ENCODE peak calls at places on chromosomes 11 and 22, in four cellular contexts. Q is adrenal gland, P is sigmoid colon, U is HCT116. D is an unnamed sample. For H3K4me1, the result is how much of the 10 kb centered on the place peaks cover.

GRCh38 chr11:27205269-27205668 is 157.7 kb downstream of the CCDC34 start:
- DNase-seq in Q (no peak), P (no peak), U (no peak), D (no peak)

GRCh38 chr11:86919557-86920210 is 35.5 kb downstream of the FZD4 start:
- DNase-seq in Q (no peak), P (no peak), U (peak), D (no peak)

GRCh38 chr11:73200256-73200655 is 17.8 kb upstream of the P2RY2 start:
- DNase-seq in Q (no peak), P (peak), U (no peak), D (no peak)

GRCh38 chr22:25998118-25998775 is 171.0 kb upstream of the SEZ6L start:
- DNase-seq in Q (no peak), P (no peak), U (no peak), D (no peak)

GRCh38 chr11:63552921-63553320 is 10.3 kb downstream of the PLAAT2 start:
- DNase-seq in Q (no peak), P (peak), U (no peak), D (no peak)

GRCh38 chr11:126307706-126308105 is 3.8 kb downstream of the DCPS start:
- DNase-seq in Q (no peak), P (no peak), U (no peak), D (no peak)

GRCh38 chr11:10387209-10388083 is 67.6 kb upstream of the AMPD3 start:
- DNase-seq in Q (no peak), P (peak), U (no peak), D (no peak)

GRCh38 chr11:117767071-117767470 is 29.9 kb downstream of the DSCAML1 start:
- DNase-seq in Q (no peak), P (no peak), U (no peak), D (no peak)

GRCh38 chr22:21866821-21867527 is 471 bp downstream of the MAPK1 start:
- DNase-seq in Q (peak), P (peak), U (no peak), D (no peak)

GRCh38 chr11:4881860-4882500 is at the start of gene OR51T1:
- DNase-seq in Q (no peak), P (no peak), U (no peak), D (no peak)

GRCh38 chr11:107665016-107665415 is 46.8 kb downstream of the SLN start:
- DNase-seq in Q (no peak), P (no peak), U (no peak), D (no peak)

GRCh38 chr11:58905141-58905715 is 34.1 kb upstream of the GLYATL1 start:
- DNase-seq in Q (no peak), P (no peak), U (no peak), D (no peak)

GRCh38 chr11:77129841-77130756 is 2.1 kb downstream of the MYO7A start:
- DNase-seq in Q (no peak), P (no peak), U (no peak), D (no peak)

GRCh38 chr22:24772493-24773220 is 1.9 kb downstream of the PIWIL3 start:
- DNase-seq in Q (no peak), P (no peak), U (peak), D (peak)

GRCh38 chr11:43278302-43278956 is 33.4 kb upstream of the API5 start:
- DNase-seq in Q (no peak), P (no peak), U (peak), D (no peak)

GRCh38 chr11:65493367-65494176 is 5.3 kb upstream of the MALAT1 start:
- DNase-seq in Q (peak), P (peak), U (peak), D (peak)

GRCh38 chr11:9004310-9004945 is 627 bp upstream of the NRIP3 start:
- DNase-seq in Q (peak), P (no peak), U (no peak), D (peak)

GRCh38 chr11:113736323-113736722 is 30.2 kb upstream of the TMPRSS5 start:
- DNase-seq in Q (no peak), P (no peak), U (no peak), D (no peak)

GRCh38 chr11:87722756-87723599 is 452.3 kb downstream of the RAB38 start:
- DNase-seq in Q (no peak), P (no peak), U (no peak), D (no peak)

GRCh38 chr11:95067828-95068244 is 1.1 kb downstream of the SRSF8 start:
- DNase-seq in Q (peak), P (no peak), U (no peak), D (no peak)

GRCh38 chr22:48885271-48885918 is 942.3 kb downstream of the BRD1 start:
- DNase-seq in Q (no peak), P (peak), U (no peak), D (no peak)

GRCh38 chr11:108718466-108718865 is 53.6 kb downstream of the DDX10 start:
- DNase-seq in Q (no peak), P (no peak), U (no peak), D (no peak)

GRCh38 chr11:127000291-127000968 is at the start of gene KIRREL3:
- DNase-seq in Q (no peak), P (no peak), U (no peak), D (no peak)

GRCh38 chr11:1194231-1194976 is 28.5 kb upstream of the MUC5B start:
- DNase-seq in Q (no peak), P (peak), U (no peak), D (no peak)

GRCh38 chr11:57116654-57117053 is 65.1 kb upstream of the LRRC55 start:
- DNase-seq in Q (peak), P (no peak), U (peak), D (peak)

GRCh38 chr11:61138940-61139339 is 22.3 kb downstream of the VPS37C start:
- DNase-seq in Q (no peak), P (peak), U (no peak), D (no peak)

GRCh38 chr11:1705121-1706052 is 8.4 kb downstream of the KRTAP5-6 start:
- DNase-seq in Q (no peak), P (no peak), U (no peak), D (peak)

GRCh38 chr11:68038718-68039525 is at the start of gene TCIRG1:
- DNase-seq in Q (peak), P (peak), U (peak), D (peak)

GRCh38 chr11:76240666-76241065 is 34.4 kb upstream of the WNT11 start:
- DNase-seq in Q (no peak), P (no peak), U (no peak), D (no peak)

GRCh38 chr11:123434262-123434661 is 4.2 kb downstream of the GRAMD1B start:
- DNase-seq in Q (no peak), P (no peak), U (peak), D (no peak)

GRCh38 chr11:75850787-75851186 is 35.8 kb downstream of the UVRAG start:
- DNase-seq in Q (no peak), P (no peak), U (no peak), D (no peak)

GRCh38 chr22:23395476-23396361 is 184.4 kb downstream of the IGLL1 start:
- DNase-seq in Q (no peak), P (peak), U (no peak), D (no peak)

GRCh38 chr11:94507485-94507884 is 4.8 kb upstream of the C11orf97 start:
- DNase-seq in Q (no peak), P (no peak), U (no peak), D (no peak)

GRCh38 chr11:46359936-46360335 is 12.7 kb downstream of the DGKZ start:
- DNase-seq in Q (no peak), P (no peak), U (no peak), D (no peak)

GRCh38 chr11:130612291-130612802 is 163.9 kb downstream of the ADAMTS15 start:
- DNase-seq in Q (no peak), P (no peak), U (no peak), D (peak)

GRCh38 chr11:1877211-1878133 is 14.2 kb downstream of the PRR33 start:
- DNase-seq in Q (peak), P (peak), U (no peak), D (peak)

GRCh38 chr11:59901306-59901705 is 22.7 kb downstream of the OOSP3 start:
- DNase-seq in Q (no peak), P (no peak), U (peak), D (peak)

GRCh38 chr11:33802414-33802950 is 28.2 kb upstream of the FBXO3 start:
- DNase-seq in Q (peak), P (peak), U (peak), D (peak)
- H3K27ac ChIP-seq in Q (no peak), P (no peak), U (no peak), D (no peak)

DNA sequence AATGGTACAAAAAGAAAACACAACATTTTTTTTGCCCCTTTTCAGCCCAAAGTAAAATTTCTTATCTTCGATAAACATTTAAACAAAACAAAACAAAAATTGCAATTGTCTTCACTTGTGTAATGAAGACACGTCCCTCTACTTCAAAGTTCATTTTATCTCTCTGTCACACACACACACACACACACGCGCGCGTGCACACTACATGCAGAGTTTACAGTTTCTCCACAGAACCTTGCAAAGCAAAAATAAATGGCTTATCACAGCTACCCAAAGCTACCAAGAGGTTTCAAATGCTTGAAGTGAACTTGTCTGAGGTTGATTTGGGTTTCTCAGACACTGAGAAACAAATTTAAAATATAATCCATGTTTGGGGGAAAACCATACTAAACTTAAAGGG is 72.3 kb downstream of the ETS1 start:
- DNase-seq in Q (no peak), P (no peak), U (no peak), D (no peak)
- H3K4me1 ChIP-seq in Q (under half), P (under half), U (under half), D (under half)

GRCh38 chr11:20388096-20389055 is 860 bp downstream of the PRMT3 start:
- DNase-seq in Q (no peak), P (no peak), U (no peak), D (peak)

DNA sequence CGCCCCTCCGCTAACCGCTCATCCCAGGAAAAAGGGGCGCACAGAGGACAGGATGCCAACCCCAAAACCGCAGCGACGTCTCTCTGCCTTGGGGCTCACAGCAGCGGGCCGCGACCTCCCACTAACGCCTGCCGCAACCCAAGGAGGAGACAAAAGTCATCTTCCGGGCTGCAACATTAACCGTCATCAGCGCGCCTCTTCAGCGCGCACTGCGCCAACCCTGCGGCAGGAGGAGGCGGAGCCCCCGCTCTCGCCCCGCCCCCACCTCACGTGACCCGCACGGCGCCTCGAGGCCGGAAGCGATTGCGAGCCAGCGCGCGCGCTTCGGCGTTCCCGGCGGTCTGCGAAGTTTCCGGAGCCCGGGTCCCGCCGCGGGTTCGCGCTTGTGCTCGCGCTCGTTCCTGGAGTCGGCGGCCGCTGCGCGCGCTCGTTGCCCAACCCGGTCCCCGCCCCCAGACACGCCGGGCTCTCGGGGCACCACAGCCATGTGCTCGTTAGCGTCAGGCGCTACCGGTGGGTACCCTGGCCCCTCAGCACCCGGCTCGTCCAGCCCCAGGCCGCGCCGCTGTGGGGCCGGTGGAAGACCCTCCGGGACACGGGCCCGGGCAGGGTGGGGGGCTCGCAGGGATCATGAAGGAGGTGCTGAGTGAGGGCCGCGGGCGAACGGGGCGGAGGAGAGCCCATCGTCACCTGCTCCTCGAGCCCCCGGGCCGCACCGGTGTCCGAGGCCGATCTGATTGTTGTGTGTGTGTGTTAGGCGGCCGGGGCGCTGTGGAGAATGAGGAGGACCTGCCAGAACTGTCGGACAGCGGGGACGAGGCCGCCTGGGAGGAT is at the start of gene PRMT3:
- DNase-seq in Q (peak), P (peak), U (peak), D (peak)
- TF ChIP-seq CTCF in Q (no peak), P (peak), U (peak), D (peak)

GRCh38 chr22:33272180-33272579 is 214.0 kb upstream of the SYN3 start:
- DNase-seq in Q (no peak), P (no peak), U (no peak), D (no peak)
- H3K27ac ChIP-seq in Q (no peak), P (no peak), U (no peak), D (no peak)

GRCh38 chr22:39686776-39687525 is 116.4 kb downstream of the CACNA1I start:
- DNase-seq in Q (no peak), P (no peak), U (no peak), D (no peak)
- H3K4me1 ChIP-seq in Q (under half), P (under half), U (under half), D (under half)

DNA sequence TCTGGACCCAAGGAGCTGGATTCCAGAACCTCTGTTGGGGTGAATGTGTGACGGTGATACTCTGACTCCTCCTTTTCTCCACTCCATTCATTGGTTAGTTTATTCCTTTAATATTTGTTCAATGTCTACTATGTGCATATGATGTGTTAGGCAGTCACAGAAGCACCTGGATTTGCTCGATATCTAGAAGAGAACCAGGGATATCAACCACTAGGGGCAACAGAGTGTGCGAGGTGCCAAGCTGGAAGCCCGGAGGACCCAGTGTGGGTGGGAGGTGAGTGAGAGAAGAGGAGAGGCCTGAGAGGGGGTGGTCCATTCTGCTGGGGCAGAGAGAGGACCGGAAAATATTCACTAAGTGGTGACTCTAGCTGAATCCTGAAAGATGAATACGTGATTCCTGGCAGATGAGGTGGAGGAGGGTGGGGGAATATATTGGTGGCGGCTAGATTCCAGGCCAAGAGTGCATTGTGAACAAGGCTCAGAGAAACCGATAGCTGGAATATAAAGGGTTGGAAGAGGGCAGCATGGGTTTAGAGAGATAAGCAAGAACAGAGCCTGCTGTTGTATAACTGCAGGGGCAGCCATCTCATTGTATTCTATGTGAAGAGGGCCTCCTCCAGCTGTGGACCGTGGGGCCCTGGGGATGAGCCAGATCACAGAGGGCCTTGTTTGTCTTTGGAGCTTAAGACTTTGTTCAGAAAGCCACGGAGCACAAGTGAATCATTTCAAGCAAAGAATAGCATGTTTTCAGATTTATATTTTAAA is 6.9 kb upstream of the TIMP3 start:
- DNase-seq in Q (no peak), P (no peak), U (peak), D (no peak)
- TF ChIP-seq CTCF in Q (no peak), P (no peak), U (no peak), D (peak)

GRCh38 chr11:31509412-31510345 is at the start of the genes ELP4 and IMMP1L:
- DNase-seq in Q (peak), P (peak), U (peak), D (peak)

GRCh38 chr11:31509017-31509411 is 408 bp downstream of the IMMP1L start:
- DNase-seq in Q (no peak), P (no peak), U (no peak), D (peak)

DNA sequence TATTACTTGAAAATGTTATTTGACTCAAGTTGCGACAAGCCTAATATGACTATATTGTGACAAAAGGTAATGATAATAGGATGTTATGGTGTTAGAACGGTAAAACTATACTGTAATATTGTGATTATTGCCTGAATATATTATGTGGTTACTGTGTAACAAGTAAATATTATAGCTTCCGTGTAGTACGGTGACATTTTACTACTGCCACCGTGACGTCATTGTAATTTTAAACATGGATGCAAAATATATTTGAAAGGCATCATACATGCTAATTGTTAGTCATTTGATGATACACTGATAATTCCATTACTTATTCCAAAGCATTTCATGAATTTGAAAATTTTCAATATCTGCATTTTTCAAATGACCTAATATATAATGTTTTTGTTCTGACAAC is 2.5 kb downstream of the ELP4 start:
- DNase-seq in Q (no peak), P (no peak), U (no peak), D (no peak)
- H3K27ac ChIP-seq in Q (no peak), P (no peak), U (no peak), D (no peak)

D was measured in foreskin keratinocyte.